ENCODE peak calls at places on chromosome 1, in eight cellular contexts. A, X, P, S, J, L, V and H are unnamed samples.

GRCh38 chr1:22207605-22208264 is 64.8 kb upstream of the WNT4 start:
- DNase-seq in P (no peak), J (peak; percentile 62), S (no peak), V (no peak), X (no peak), L (no peak), A (no peak), H (no peak)

GRCh38 chr1:180926164-180926981 is 13.7 kb downstream of the KIAA1614 start:
- DNase-seq in L (no peak), S (peak; percentile 68), A (peak; percentile 83), P (no peak), J (no peak), V (no peak), X (peak; percentile 75), H (no peak)

GRCh38 chr1:85349224-85349623 is 72.8 kb upstream of the BCL10 start:
- DNase-seq in V (no peak), A (no peak), X (no peak), L (no peak), J (no peak), S (no peak), P (no peak), H (no peak)

GRCh38 chr1:4020411-4020810 is 120.3 kb upstream of the C1orf174 start:
- DNase-seq in V (no peak), S (no peak), X (no peak), L (no peak), J (peak; percentile 6), A (no peak), P (no peak), H (no peak)

GRCh38 chr1:20096840-20097447 is 22.4 kb downstream of the PLA2G2D start:
- DNase-seq in S (no peak), A (no peak), X (no peak), J (no peak), V (no peak), L (no peak), P (no peak), H (no peak)

GRCh38 chr1:180231506-180232420 is 1.7 kb downstream of the LHX4 start:
- DNase-seq in S (peak; percentile 47), A (no peak), L (no peak), X (no peak), V (no peak), P (no peak), J (peak; percentile 86), H (no peak)

GRCh38 chr1:165877411-165877810 is 50.0 kb downstream of the UCK2 start:
- DNase-seq in X (no peak), P (no peak), L (no peak), V (no peak), A (no peak), S (no peak), J (no peak), H (no peak)

GRCh38 chr1:59204001-59204400 is 92.9 kb upstream of the FGGY start:
- DNase-seq in V (no peak), S (no peak), J (no peak), L (no peak), A (peak; percentile 64), P (no peak), X (peak; percentile 60), H (no peak)

GRCh38 chr1:218705911-218706893 is 361.1 kb downstream of the TGFB2 start:
- DNase-seq in L (no peak), V (no peak), J (no peak), P (no peak), X (no peak), S (no peak), A (no peak), H (no peak)

GRCh38 chr1:203173566-203173965 is 2.1 kb downstream of the MYBPH start:
- DNase-seq in V (no peak), J (peak; percentile 36), L (no peak), P (no peak), A (peak; percentile 36), X (no peak), S (no peak), H (no peak)

GRCh38 chr1:210663730-210664573 is 335.2 kb downstream of the HHAT start:
- DNase-seq in L (no peak), X (no peak), J (no peak), S (peak; percentile 44), A (no peak), P (no peak), V (no peak), H (no peak)

GRCh38 chr1:64240209-64240608 is 36.8 kb downstream of the UBE2U start:
- DNase-seq in S (no peak), L (no peak), X (no peak), P (no peak), V (no peak), J (no peak), A (no peak), H (no peak)

GRCh38 chr1:183291802-183292515 is 105.9 kb downstream of the LAMC2 start:
- DNase-seq in S (no peak), L (no peak), A (no peak), V (no peak), J (peak; percentile 66), X (no peak), P (no peak), H (no peak)

GRCh38 chr1:54579337-54579781 is 31.3 kb downstream of the ACOT11 start:
- DNase-seq in V (no peak), L (no peak), J (peak; percentile 70), S (no peak), P (no peak), A (no peak), X (no peak), H (no peak)

GRCh38 chr1:167526659-167527383 is 8.5 kb upstream of the CD247 start:
- DNase-seq in S (no peak), V (no peak), A (no peak), P (no peak), J (no peak), X (no peak), L (no peak), H (no peak)

GRCh38 chr1:167529829-167530474 is 11.6 kb upstream of the CD247 start:
- DNase-seq in L (no peak), X (no peak), A (no peak), J (no peak), P (no peak), V (no peak), S (no peak), H (no peak)

GRCh38 chr1:167524651-167525050 is 6.3 kb upstream of the CD247 start:
- DNase-seq in L (no peak), P (no peak), X (no peak), J (no peak), S (no peak), A (no peak), V (no peak), H (no peak)

GRCh38 chr1:167532375-167532774 is 14.0 kb upstream of the CD247 start:
- DNase-seq in L (no peak), X (no peak), J (no peak), P (no peak), S (no peak), A (no peak), V (no peak), H (no peak)

DNA sequence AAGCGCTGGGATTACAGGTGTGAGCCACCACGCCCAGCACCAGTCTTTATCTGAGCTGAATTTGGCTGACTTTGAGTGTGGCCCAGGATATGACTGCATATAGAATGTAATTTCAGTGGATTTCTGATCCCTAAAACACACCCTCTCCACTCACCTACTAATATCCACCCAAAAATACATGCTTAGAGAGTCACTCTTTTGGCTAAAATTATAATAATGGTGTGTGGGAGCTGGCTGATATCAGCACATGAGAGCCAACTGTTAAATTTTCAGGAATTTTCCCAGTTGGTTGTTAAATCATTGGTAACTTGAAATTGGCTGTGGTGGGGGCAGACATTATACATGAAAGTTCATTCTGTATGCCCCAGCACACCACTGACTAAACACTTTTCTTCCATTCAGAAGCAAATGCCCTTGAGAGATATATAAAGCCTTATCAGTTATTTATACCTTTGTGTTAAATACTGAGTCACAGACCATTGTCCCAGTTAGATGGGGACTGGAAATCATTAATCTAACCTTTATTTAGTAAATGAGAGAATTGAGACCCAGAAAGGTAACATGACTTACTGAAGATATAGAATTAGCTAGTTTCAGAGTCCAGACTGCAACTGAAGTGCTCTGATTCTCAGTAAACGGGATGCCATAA is 9.9 kb upstream of the CD247 start:
- DNase-seq in L (no peak), P (no peak), V (no peak), J (no peak), X (no peak), A (no peak), S (no peak), H (no peak)
- H3K27me3 ChIP-seq in L (no peaks in the 10 kb centered on the region), P (no peaks in the 10 kb centered on the region), V (no peaks in the 10 kb centered on the region), J (peaks cover 2% of the 10 kb centered on the region), X (no peaks in the 10 kb centered on the region), A (no peaks in the 10 kb centered on the region), S (no peaks in the 10 kb centered on the region), H (no peaks in the 10 kb centered on the region)

DNA sequence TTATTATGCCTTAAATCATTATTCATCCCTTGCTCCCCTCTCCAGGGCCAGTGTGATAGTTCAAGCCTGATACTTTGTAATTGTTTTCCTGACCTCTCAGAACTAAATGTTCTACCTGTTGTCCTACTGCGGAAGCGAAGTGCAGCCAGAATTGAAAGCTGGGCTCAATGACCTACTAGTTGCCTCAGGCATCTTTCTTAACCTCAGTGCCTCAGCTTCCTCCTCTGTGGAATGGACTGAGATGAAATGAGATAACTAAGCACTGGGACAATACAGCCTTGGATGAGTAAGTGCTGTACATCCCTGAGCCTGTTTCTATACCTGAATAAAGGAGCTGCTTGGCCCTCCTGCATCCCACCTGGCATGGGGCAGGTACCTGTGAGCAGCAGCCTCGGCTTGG is 26.4 kb downstream of the COL16A1 start:
- DNase-seq in A (no peak), J (no peak), S (no peak), P (no peak), V (no peak), X (no peak), L (no peak), H (no peak)
- H3K27me3 ChIP-seq in A (no peaks in the 10 kb centered on the region), J (no peaks in the 10 kb centered on the region), S (no peaks in the 10 kb centered on the region), P (no peaks in the 10 kb centered on the region), V (no peaks in the 10 kb centered on the region), X (no peaks in the 10 kb centered on the region), L (no peaks in the 10 kb centered on the region), H (no peaks in the 10 kb centered on the region)

DNA sequence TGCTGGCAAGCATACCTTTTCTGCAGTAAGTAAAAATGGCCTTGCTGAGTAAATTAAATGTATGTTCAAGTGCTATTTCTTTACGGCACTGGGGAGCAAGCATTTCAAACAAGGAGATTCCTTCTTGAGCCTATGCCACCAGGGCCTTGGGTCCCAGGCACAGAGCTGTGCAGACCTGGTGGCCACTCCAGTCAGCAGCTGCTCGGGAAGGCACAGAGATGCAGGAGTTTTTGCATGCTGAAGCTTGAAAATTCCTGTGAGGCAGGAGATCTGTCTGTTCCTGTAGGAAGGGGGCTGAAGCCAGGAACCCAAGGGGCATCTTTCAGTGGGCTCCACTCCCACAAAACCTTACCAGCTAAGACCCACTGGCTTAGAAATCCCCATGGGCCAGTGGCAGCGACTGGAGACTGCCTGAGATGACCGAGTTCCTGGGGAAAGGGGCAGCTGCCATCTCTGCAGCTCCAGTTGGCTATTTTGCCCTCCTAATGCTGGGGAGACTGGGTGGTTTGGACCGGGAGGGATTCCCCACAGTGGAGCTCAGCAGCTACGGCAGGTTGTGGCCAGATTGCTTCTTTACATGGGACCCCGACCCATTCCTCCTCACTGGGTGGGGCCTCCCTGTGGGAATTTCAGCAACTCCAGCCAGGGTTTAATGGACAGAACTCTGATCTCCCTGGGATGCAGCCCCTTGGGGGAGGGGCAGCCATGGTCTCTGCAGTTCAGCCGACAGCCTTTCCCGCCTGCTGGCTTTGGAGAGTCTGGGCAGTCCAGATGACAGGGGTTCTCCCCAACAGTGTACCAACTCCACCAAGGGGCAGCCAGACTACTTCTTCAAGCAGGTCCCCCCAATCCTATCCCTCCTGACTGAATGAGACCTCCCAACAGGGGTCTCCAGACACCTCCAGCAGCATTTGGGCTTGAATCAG is 8.4 kb upstream of the PGBD2 start:
- DNase-seq in S (no peak), J (no peak), P (no peak), V (no peak), A (no peak), L (no peak), X (no peak), H (no peak)
- H3K27me3 ChIP-seq in S (peaks cover 9% of the 10 kb centered on the region), J (no peaks in the 10 kb centered on the region), P (no peaks in the 10 kb centered on the region), V (peaks cover 5% of the 10 kb centered on the region), A (peaks cover 13% of the 10 kb centered on the region), L (peaks cover 4% of the 10 kb centered on the region), X (peaks cover 50% of the 10 kb centered on the region), H (peaks cover 32% of the 10 kb centered on the region)

GRCh38 chr1:226551299-226551698 is 2.7 kb downstream of the STUM start:
- DNase-seq in J (no peak), S (no peak), A (no peak), X (no peak), V (peak; percentile 53), P (no peak), L (no peak), H (no peak)
- H3K27me3 ChIP-seq in J (peaks cover 37% of the 10 kb centered on the region), S (peaks cover 47% of the 10 kb centered on the region), A (peaks cover 6% of the 10 kb centered on the region), X (peaks cover 15% of the 10 kb centered on the region), V (no peaks in the 10 kb centered on the region), P (no peaks in the 10 kb centered on the region), L (peaks cover 20% of the 10 kb centered on the region), H (peaks cover 26% of the 10 kb centered on the region)